ENCODE peak calls at places on chromosomes 13 and 19, in seven cellular contexts. O, Z, C, W, K, N and J are unnamed samples.
A peak's percentile ranks its signal among the peaks of the same experiment; 100 is the strongest.

GRCh38 chr19:58350871-58351557 is 2.3 kb downstream of the A1BG start:
- DNase-seq in Z (no peak), O (no peak), W (no peak), K (no peak), C (no peak), N (no peak), J (no peak)

GRCh38 chr13:31731923-31732322 is 7.4 kb upstream of the RXFP2 start:
- DNase-seq in C (no peak), O (no peak), Z (no peak), K (no peak), W (no peak), N (no peak), J (no peak)

GRCh38 chr19:46374526-46375475 is 27.9 kb downstream of the PPP5C start:
- DNase-seq in W (no peak), C (no peak), Z (no peak), O (no peak), N (no peak), K (peak; percentile 52), J (no peak)

GRCh38 chr13:31361673-31362072 is 161.9 kb downstream of the B3GLCT start:
- DNase-seq in C (no peak), Z (no peak), O (no peak), K (no peak), N (no peak), W (no peak), J (no peak)

GRCh38 chr13:28380319-28380718 is 114.6 kb downstream of the FLT1 start:
- DNase-seq in K (no peak), O (no peak), Z (no peak), W (no peak), C (no peak), N (no peak), J (no peak)

GRCh38 chr13:107860284-107860683 is 355.1 kb downstream of the LIG4 start:
- DNase-seq in W (no peak), Z (no peak), O (no peak), N (no peak), K (no peak), C (no peak), J (no peak)

GRCh38 chr19:7679017-7679720 is 1.5 kb upstream of the TRAPPC5 start:
- DNase-seq in W (peak; percentile 91), C (no peak), N (no peak), O (no peak), Z (no peak), K (no peak), J (no peak)

GRCh38 chr19:14089662-14090508 is 666 bp downstream of the SAMD1 start:
- DNase-seq in N (peak; percentile 62), Z (no peak), C (peak; percentile 71), W (peak; percentile 92), K (no peak), O (peak; percentile 62), J (no peak)

GRCh38 chr19:33404506-33404905 is 31.0 kb downstream of the CEBPG start:
- DNase-seq in O (no peak), K (peak; percentile 45), Z (no peak), N (no peak), W (peak; percentile 50), C (no peak), J (peak; percentile 27)

GRCh38 chr19:17385878-17386611 is 8.0 kb downstream of the CCDC194 start:
- DNase-seq in C (peak; percentile 92), K (peak; percentile 79), W (peak; percentile 90), N (peak; percentile 65), O (peak; percentile 92), Z (no peak), J (peak; percentile 59)

GRCh38 chr13:109151696-109152095 is 522.3 kb downstream of the MYO16 start:
- DNase-seq in Z (no peak), C (no peak), W (no peak), O (no peak), K (no peak), N (no peak), J (no peak)

GRCh38 chr13:44393391-44393790 is 19.8 kb downstream of the SERP2 start:
- DNase-seq in Z (no peak), O (no peak), K (peak; percentile 14), C (no peak), N (peak; percentile 62), W (no peak), J (no peak)

GRCh38 chr13:59318320-59318930 is 845.3 kb downstream of the DIAPH3 start:
- DNase-seq in W (no peak), Z (peak; percentile 18), C (peak; percentile 94), N (peak; percentile 73), K (no peak), O (peak; percentile 90), J (peak; percentile 63)

GRCh38 chr19:38304352-38304865 is 358 bp downstream of the C19orf33 start:
- DNase-seq in W (no peak), N (no peak), K (no peak), Z (no peak), C (peak; percentile 52), O (peak; percentile 64), J (no peak)

GRCh38 chr19:33299061-33299665 is 3.2 kb downstream of the CEBPA start:
- DNase-seq in N (no peak), Z (no peak), O (no peak), K (peak; percentile 60), W (no peak), C (no peak), J (peak; percentile 35)

GRCh38 chr19:55118401-55118991 is 1.1 kb upstream of the PPP1R12C start:
- DNase-seq in K (no peak), Z (no peak), C (peak; percentile 97), N (no peak), W (peak; percentile 79), O (peak; percentile 94), J (no peak)

GRCh38 chr13:29266261-29266660 is 329.2 kb downstream of the SLC7A1 start:
- DNase-seq in W (no peak), K (no peak), O (no peak), N (no peak), C (no peak), Z (no peak), J (no peak)

GRCh38 chr13:51955841-51956603 is 55.2 kb downstream of the ATP7B start:
- DNase-seq in O (no peak), Z (no peak), W (no peak), C (no peak), N (no peak), K (no peak), J (no peak)

GRCh38 chr13:93318538-93318937 is 91.9 kb downstream of the GPC6 start:
- DNase-seq in K (no peak), Z (no peak), N (no peak), C (peak; percentile 37), O (no peak), W (no peak), J (no peak)

GRCh38 chr13:47146136-47146535 is 249.3 kb upstream of the HTR2A start:
- DNase-seq in Z (no peak), K (no peak), C (no peak), W (no peak), N (no peak), O (no peak), J (no peak)

GRCh38 chr19:33621811-33622504 is at the start of gene CHST8:
- DNase-seq in K (no peak), C (peak; percentile 82), N (peak; percentile 42), W (no peak), O (peak; percentile 86), Z (no peak), J (no peak)

GRCh38 chr19:31448221-31448657 is 99.0 kb upstream of the TSHZ3 start:
- DNase-seq in Z (no peak), W (no peak), O (no peak), N (peak; percentile 26), K (peak; percentile 77), C (no peak), J (no peak)

GRCh38 chr13:25468330-25469178 is 96.8 kb downstream of the ATP8A2 start:
- DNase-seq in N (no peak), O (peak; percentile 82), C (peak; percentile 73), W (no peak), K (no peak), Z (no peak), J (no peak)

GRCh38 chr13:34863360-34864135 is 78.5 kb upstream of the NBEA start:
- DNase-seq in K (no peak), N (no peak), W (no peak), O (no peak), Z (no peak), C (no peak), J (no peak)

GRCh38 chr19:34490141-34490766 is 8.7 kb downstream of the WTIP start:
- DNase-seq in K (no peak), Z (no peak), C (no peak), N (no peak), O (no peak), W (peak; percentile 64), J (peak; percentile 39)

GRCh38 chr19:5718579-5719273 is 1.2 kb downstream of the LONP1 start:
- DNase-seq in W (no peak), Z (peak; percentile 43), K (no peak), O (no peak), N (no peak), C (no peak), J (no peak)

GRCh38 chr19:35462476-35462953 is 14.5 kb downstream of the FFAR2 start:
- DNase-seq in Z (no peak), C (no peak), O (no peak), N (no peak), K (no peak), W (no peak), J (no peak)

GRCh38 chr19:1360818-1361461 is 22.8 kb upstream of the NDUFS7 start:
- DNase-seq in C (no peak), O (no peak), Z (no peak), N (no peak), W (no peak), K (peak; percentile 86), J (no peak)

GRCh38 chr19:12065100-12065538 is 588 bp downstream of the ZNF844 start:
- DNase-seq in O (peak; percentile 63), W (no peak), Z (no peak), N (no peak), C (peak; percentile 61), K (peak; percentile 70), J (peak; percentile 29)

GRCh38 chr19:12064266-12065099 is at the start of gene ZNF844:
- DNase-seq in C (peak; percentile 97), O (peak; percentile 99), Z (peak; percentile 27), N (peak; percentile 99), K (peak; percentile 98), W (peak; percentile 96), J (peak; percentile 99)
- TF ChIP-seq POLR2AphosphoS5 in C (peak; percentile 98), O (peak; percentile 97), Z (peak; percentile 91), N (peak; percentile 97), K (peak; percentile 94), W (peak; percentile 99), J (peak; percentile 97)

DNA sequence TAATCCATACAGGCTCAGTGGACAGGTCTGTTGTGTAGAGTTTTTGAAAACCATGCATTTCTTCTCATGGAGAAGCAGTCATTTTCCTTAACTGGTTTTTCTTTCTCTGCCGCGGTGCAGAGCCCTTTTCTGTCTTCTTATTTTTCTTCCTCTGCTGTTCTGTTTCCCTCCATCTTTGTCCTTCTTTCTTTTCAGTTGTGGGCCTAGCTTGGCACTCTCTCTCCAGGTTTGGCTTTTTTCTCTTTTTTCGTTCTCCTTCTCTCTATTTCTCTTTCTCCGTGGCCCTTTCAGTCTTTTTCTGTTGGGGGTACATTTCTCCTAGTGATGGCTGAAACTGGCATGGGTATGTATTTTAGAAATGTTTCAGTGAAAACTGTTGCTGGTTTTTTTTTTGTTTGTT is 24.1 kb downstream of the NFIX start:
- DNase-seq in Z (no peak), K (no peak), W (no peak), C (no peak), N (no peak), O (no peak), J (no peak)
- H3K4me1 ChIP-seq in Z (peaks cover 57% of the 10 kb centered on the region), K (no peaks in the 10 kb centered on the region), W (peaks cover 90% of the 10 kb centered on the region), C (peaks cover 93% of the 10 kb centered on the region), N (peaks cover 96% of the 10 kb centered on the region), O (peaks cover 25% of the 10 kb centered on the region), J (peaks cover 25% of the 10 kb centered on the region)

GRCh38 chr19:3699071-3699740 is 1.1 kb downstream of the PIP5K1C start:
- DNase-seq in Z (no peak), O (no peak), W (peak; percentile 81), N (no peak), C (no peak), K (peak; percentile 89), J (no peak)
- TF ChIP-seq POLR2AphosphoS5 in Z (no peak), O (no peak), W (peak; percentile 67), N (no peak), C (no peak), K (peak; percentile 48), J (peak; percentile 16)

GRCh38 chr13:39451860-39452301 is 151.1 kb downstream of the LHFPL6 start:
- DNase-seq in O (no peak), N (no peak), Z (no peak), W (no peak), C (no peak), K (peak; percentile 77), J (no peak)
- H3K4me1 ChIP-seq in O (no peaks in the 10 kb centered on the region), N (peaks cover 16% of the 10 kb centered on the region), Z (no peaks in the 10 kb centered on the region), W (peaks cover 31% of the 10 kb centered on the region), C (peaks cover 8% of the 10 kb centered on the region), K (no peaks in the 10 kb centered on the region), J (no peaks in the 10 kb centered on the region)